ENCODE peak calls at places on chromosome 2, in seven cellular contexts. Y is activated CD4-positive, alpha-beta memory T cell treated with anti-CD3 and anti-CD28 coated beads for 36 hours; E is PC-3; Q is HS-27A; G is T-helper 2 cell; L is Peyer's patch; X is fibroblast of the conjunctiva. H is an unnamed sample.

GRCh38 chr2:216804357-216805350 is 55.2 kb downstream of the TNP1 start:
- DNase-seq in Y (no peak), E (peak; percentile 46), Q (no peak), G (no peak), L (no peak), X (no peak), H (no peak)

GRCh38 chr2:157279331-157279730 is 21.8 kb downstream of the GALNT5 start:
- DNase-seq in Y (no peak), E (no peak), Q (no peak), G (no peak), L (peak; percentile 59), X (no peak), H (no peak)

GRCh38 chr2:239721991-239722759 is 303.0 kb downstream of the NDUFA10 start:
- DNase-seq in Y (peak; percentile 4), E (no peak), Q (no peak), G (no peak), L (peak; percentile 26), X (no peak), H (no peak)

GRCh38 chr2:106596844-106597243 is 109.7 kb downstream of the CD8B2 start:
- DNase-seq in Y (no peak), E (peak; percentile 44), Q (no peak), G (no peak), L (no peak), X (no peak), H (peak; percentile 6)

GRCh38 chr2:195363496-195363895 is 293.5 kb upstream of the SLC39A10 start:
- DNase-seq in Y (no peak), E (peak; percentile 69), Q (no peak), G (no peak), L (no peak), X (no peak), H (no peak)

GRCh38 chr2:239198221-239198620 is 202.6 kb downstream of the HDAC4 start:
- DNase-seq in Y (no peak), E (no peak), Q (no peak), G (no peak), L (no peak), X (no peak), H (no peak)

GRCh38 chr2:95010697-95011096 is 14.8 kb upstream of the MAL start:
- DNase-seq in Y (no peak), E (no peak), Q (no peak), G (no peak), L (peak; percentile 26), X (no peak), H (no peak)

GRCh38 chr2:164810843-164811242 is 30.8 kb downstream of the COBLL1 start:
- DNase-seq in Y (no peak), E (no peak), Q (no peak), G (no peak), L (no peak), X (peak; percentile 21), H (no peak)

GRCh38 chr2:168801961-168802824 is at the start of gene NOSTRIN:
- DNase-seq in Y (no peak), E (peak; percentile 50), Q (no peak), G (no peak), L (peak; percentile 66), X (no peak), H (no peak)

GRCh38 chr2:72176281-72176680 is 28.6 kb upstream of the CYP26B1 start:
- DNase-seq in Y (no peak), E (no peak), Q (no peak), G (no peak), L (no peak), X (no peak), H (no peak)

GRCh38 chr2:96169868-96170507 is 24.7 kb upstream of the DUSP2 start:
- DNase-seq in Y (no peak), E (no peak), Q (no peak), G (no peak), L (no peak), X (no peak), H (no peak)

GRCh38 chr2:41775381-41776025 is 272.3 kb upstream of the PKDCC start:
- DNase-seq in Y (no peak), E (no peak), Q (no peak), G (no peak), L (no peak), X (no peak), H (no peak)

GRCh38 chr2:237482485-237482884 is 4.6 kb upstream of the MLPH start:
- DNase-seq in Y (no peak), E (no peak), Q (no peak), G (no peak), L (peak; percentile 77), X (no peak), H (no peak)